ENCODE peak calls at places on chromosomes 16 and 17, in six cellular contexts. G is HepG2, Y is A549, R is IMR-90, K is GM12878, Z is K562. T is an unnamed sample.

GRCh38 chr17:7478276-7479138 is 924 bp downstream of the ZBTB4 start:
- DNase-seq in G (no peak), Y (peak), R (peak), K (no peak), Z (peak), T (peak)

GRCh38 chr17:48175692-48176450 is 68.3 kb downstream of the SNX11 start:
- DNase-seq in G (no peak), Y (no peak), R (peak), K (no peak), Z (no peak), T (no peak)

GRCh38 chr16:78249056-78249455 is 149.6 kb downstream of the WWOX start:
- DNase-seq in G (peak), Y (peak), R (no peak), K (no peak), Z (no peak), T (no peak)

GRCh38 chr17:35931794-35932419 is 1.3 kb upstream of the RDM1 start:
- DNase-seq in G (no peak), Y (no peak), R (peak), K (no peak), Z (no peak), T (no peak)

GRCh38 chr17:45147581-45148182 is 593 bp upstream of the HEXIM1 start:
- DNase-seq in G (peak), Y (peak), R (peak), K (peak), Z (peak), T (no peak)

GRCh38 chr17:45273551-45273957 is 11.7 kb upstream of the SPATA32 start:
- DNase-seq in G (no peak), Y (no peak), R (no peak), K (no peak), Z (no peak), T (no peak)

GRCh38 chr16:69187387-69187890 is 475 bp downstream of the SNTB2 start:
- DNase-seq in G (no peak), Y (peak), R (no peak), K (no peak), Z (peak), T (peak)

GRCh38 chr17:20206591-20206990 is 197.4 kb downstream of the SPECC1 start:
- DNase-seq in G (no peak), Y (peak), R (peak), K (no peak), Z (no peak), T (no peak)

GRCh38 chr16:55842369-55843104 is 9.6 kb upstream of the CES1 start:
- DNase-seq in G (peak), Y (peak), R (peak), K (no peak), Z (peak), T (peak)

GRCh38 chr16:30551781-30552180 is 6.4 kb downstream of the ZNF764 start:
- DNase-seq in G (no peak), Y (no peak), R (no peak), K (no peak), Z (no peak), T (no peak)

GRCh38 chr16:8956265-8957060 is 7.2 kb downstream of the USP7 start:
- DNase-seq in G (no peak), Y (no peak), R (no peak), K (no peak), Z (no peak), T (peak)

GRCh38 chr17:80647746-80648145 is 103.1 kb downstream of the RPTOR start:
- DNase-seq in G (no peak), Y (no peak), R (peak), K (no peak), Z (no peak), T (no peak)

GRCh38 chr17:79027925-79028491 is 4.0 kb downstream of the C1QTNF1 start:
- DNase-seq in G (no peak), Y (no peak), R (no peak), K (no peak), Z (no peak), T (peak)

GRCh38 chr17:38703742-38704644 is 1.1 kb upstream of the MLLT6 start:
- DNase-seq in G (peak), Y (no peak), R (no peak), K (no peak), Z (peak), T (peak)

DNA sequence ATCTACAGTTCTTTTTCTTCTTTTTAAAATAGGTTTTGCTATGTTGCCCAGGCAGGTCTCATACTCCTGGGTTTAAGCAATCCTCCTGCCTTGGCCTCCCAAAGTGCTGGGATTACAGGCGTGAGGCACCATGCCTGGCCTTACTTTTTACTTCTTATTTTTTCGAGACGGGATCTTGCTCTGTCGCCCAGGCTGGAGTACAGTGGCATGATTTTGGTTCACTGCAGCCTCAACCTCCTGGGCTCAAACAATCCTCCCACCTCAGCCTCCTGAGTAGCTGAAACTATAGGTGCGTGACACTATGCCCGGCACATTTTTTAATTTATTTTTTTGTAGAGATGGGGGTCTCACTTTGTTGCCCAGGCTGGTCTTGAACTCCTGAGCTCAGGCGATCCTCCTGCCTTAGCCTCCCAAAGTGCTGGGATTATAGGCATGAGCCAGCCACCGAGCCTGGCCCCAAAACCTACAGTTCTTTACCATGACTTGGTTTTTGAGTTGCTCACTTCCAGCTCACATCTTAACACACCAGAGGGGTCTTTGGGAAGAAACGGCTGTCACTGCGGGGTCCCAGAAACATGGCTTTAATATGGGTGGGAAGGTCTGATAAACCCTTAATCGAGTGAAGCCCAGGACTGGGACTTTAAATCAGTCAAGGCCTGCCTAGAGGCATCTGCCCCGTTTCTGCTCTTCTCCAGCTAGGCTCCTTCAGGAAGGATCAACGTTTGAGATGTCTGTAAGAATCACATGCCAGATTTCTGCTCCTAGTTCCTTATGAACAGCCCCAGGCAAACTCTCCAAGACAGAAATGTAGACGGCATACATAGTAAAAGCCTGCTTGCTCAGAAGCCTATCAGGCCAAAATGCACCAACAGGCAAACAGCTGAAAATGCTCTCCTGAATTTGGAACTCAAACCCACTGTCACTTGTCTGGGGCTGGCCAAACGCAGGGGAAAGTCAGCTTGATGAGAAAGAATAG is 91.7 kb upstream of the TOB1 start:
- DNase-seq in G (no peak), Y (no peak), R (no peak), K (no peak), Z (no peak), T (no peak)
- TF ChIP-seq SMC3 in G (no peak), Y (no peak), R (no peak), K (no peak), Z (no peak), T (no peak)

GRCh38 chr16:4212207-4212933 is 29.5 kb downstream of the SRL start:
- DNase-seq in G (no peak), Y (no peak), R (no peak), K (no peak), Z (no peak), T (no peak)
- TF ChIP-seq SMC3 in G (no peak), Y (no peak), R (no peak), K (no peak), Z (no peak), T (no peak)

DNA sequence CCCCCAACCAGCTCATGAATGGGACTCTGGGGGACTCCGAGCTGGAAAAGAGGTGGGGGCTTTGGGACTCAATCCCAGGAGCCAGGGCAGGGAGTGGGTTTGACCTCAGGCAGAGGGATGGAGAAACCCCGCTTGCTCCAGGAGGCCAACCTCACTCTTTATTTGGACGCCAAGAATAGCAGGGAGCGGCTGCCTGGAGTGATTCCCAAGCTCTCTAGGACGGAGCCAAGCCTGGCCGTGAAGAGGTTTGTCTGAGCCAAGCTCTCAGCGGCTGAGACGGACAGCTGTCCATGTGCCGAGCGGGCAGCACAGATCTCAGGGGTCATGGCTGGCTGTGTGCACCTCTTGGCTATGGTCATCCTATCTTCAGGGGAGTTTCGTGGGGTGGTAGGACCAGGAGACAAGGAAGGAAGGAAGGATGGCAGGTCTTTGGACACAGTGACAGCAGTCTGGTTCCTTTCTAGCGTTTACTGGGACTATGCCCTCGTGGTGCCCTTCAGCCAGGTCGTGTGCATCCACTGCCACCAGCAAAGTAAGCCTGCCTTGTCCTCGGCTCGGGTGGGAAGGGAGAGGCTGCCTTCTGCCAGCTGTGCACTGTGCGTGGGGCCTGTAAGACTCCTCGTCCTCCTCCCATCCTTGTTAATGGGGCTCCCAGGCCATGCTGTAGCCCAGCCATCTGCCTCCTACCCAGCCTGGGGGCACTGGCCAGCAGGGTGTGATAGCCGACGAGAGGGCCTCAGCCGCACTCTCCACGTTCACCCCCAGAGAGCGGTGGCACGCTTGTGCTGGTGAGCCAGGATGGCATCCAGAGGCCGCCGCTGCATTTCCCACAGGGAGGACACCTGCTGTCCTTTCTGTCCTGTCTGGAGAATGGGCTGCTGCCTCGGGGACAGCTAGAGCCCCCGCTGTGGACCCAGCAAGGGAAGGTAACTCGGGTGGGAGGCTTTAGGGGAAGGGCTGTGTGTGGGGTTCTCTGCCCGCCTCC is 27.1 kb downstream of the SGSM2 start:
- DNase-seq in G (no peak), Y (no peak), R (no peak), K (no peak), Z (no peak), T (no peak)
- TF ChIP-seq SMC3 in G (no peak), Y (no peak), R (no peak), K (no peak), Z (no peak), T (no peak)

DNA sequence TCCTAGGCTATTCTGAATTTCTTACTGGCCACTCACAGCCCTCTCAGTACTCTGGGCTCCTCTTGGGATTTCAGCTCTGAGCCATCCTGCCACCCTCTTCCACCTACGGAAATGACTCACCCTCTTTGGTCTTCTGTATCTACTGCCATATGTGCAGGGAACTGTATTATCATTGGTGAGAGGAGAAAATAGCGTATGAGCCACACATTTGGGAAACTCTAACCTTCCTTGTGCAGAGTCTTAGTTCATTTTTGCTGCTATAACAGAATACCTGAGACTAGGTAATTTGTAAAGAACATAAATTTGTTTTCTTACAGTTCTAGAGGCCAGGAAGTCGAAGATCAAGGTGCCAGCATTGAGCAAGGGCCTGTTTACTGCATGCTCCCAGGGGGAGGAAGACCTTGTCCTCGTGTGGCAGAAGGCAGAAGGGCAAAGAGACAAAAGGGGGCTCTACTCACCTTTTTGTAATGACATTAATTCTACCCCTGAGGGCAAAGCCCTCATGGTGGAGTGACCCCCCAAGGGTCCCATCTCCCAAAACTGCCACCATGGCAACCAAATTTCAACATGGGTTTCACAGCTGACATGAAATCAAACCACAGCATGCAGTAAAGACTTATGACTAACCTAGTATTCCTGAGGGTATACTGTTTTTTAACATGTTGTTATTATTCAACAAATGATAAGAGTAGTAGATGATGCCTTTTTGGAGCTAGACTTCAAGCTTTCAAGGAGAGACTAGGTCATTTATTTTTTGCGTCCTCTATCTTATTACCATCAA is 191.8 kb downstream of the PRKCA start:
- DNase-seq in G (no peak), Y (peak), R (peak), K (no peak), Z (peak), T (no peak)
- TF ChIP-seq SMC3 in G (no peak), Y (no peak), R (no peak), K (no peak), Z (no peak), T (no peak)

T was measured in SK-N-SH.